ENCODE peak calls at places on chromosomes 3 and 15, in five cellular contexts. One of them, this sample, is unnamed.

GRCh38 chr3:21752749-21753347 is 1.8 kb upstream of the ZNF385D start:
- DNase-seq in Peyer's patch: no peak
- DNase-seq in aorta: no peak
- DNase-seq in IMR-90: peak
- DNase-seq in cardiac muscle cell: peak
- DNase-seq in this sample: no peak

GRCh38 chr15:101411085-101411484 is 78.4 kb downstream of the PCSK6 start:
- DNase-seq in Peyer's patch: no peak
- DNase-seq in aorta: no peak
- DNase-seq in IMR-90: no peak
- DNase-seq in cardiac muscle cell: no peak
- DNase-seq in this sample: no peak

GRCh38 chr3:21407743-21408142 is 343.3 kb downstream of the ZNF385D start:
- DNase-seq in Peyer's patch: no peak
- DNase-seq in aorta: no peak
- DNase-seq in IMR-90: no peak
- DNase-seq in cardiac muscle cell: no peak
- DNase-seq in this sample: no peak

GRCh38 chr15:81279621-81280051 is 44.3 kb downstream of the STARD5 start:
- DNase-seq in Peyer's patch: no peak
- DNase-seq in aorta: no peak
- DNase-seq in IMR-90: no peak
- DNase-seq in cardiac muscle cell: no peak
- DNase-seq in this sample: peak

GRCh38 chr3:160474416-160474838 is 24.8 kb upstream of the TRIM59 start:
- DNase-seq in Peyer's patch: no peak
- DNase-seq in aorta: no peak
- DNase-seq in IMR-90: peak
- DNase-seq in cardiac muscle cell: no peak
- DNase-seq in this sample: no peak

GRCh38 chr3:59818033-59818936 is 768.5 kb upstream of the CFAP20DC start:
- DNase-seq in Peyer's patch: peak
- DNase-seq in aorta: peak
- DNase-seq in IMR-90: peak
- DNase-seq in cardiac muscle cell: no peak
- DNase-seq in this sample: peak

GRCh38 chr3:141556034-141556433 is 69.2 kb downstream of the RASA2 start:
- DNase-seq in Peyer's patch: no peak
- DNase-seq in aorta: no peak
- DNase-seq in IMR-90: peak
- DNase-seq in cardiac muscle cell: no peak
- DNase-seq in this sample: no peak

GRCh38 chr3:52210550-52211046 is 12.6 kb downstream of the ALAS1 start:
- DNase-seq in Peyer's patch: no peak
- DNase-seq in aorta: no peak
- DNase-seq in IMR-90: peak
- DNase-seq in cardiac muscle cell: no peak
- DNase-seq in this sample: peak

GRCh38 chr15:50800715-50801114 is 35.2 kb upstream of the SPPL2A start:
- DNase-seq in Peyer's patch: no peak
- DNase-seq in aorta: no peak
- DNase-seq in IMR-90: no peak
- DNase-seq in cardiac muscle cell: no peak
- DNase-seq in this sample: no peak

GRCh38 chr3:8641472-8641871 is 3.1 kb downstream of the SSUH2 start:
- DNase-seq in Peyer's patch: no peak
- DNase-seq in aorta: no peak
- DNase-seq in IMR-90: no peak
- DNase-seq in cardiac muscle cell: no peak
- DNase-seq in this sample: no peak
- H3K27ac ChIP-seq in Peyer's patch: no peak
- H3K27ac ChIP-seq in aorta: no peak
- H3K27ac ChIP-seq in IMR-90: no peak
- H3K27ac ChIP-seq in cardiac muscle cell: no peak
- H3K27ac ChIP-seq in this sample: no peak

GRCh38 chr15:48644827-48645557 is 517 bp downstream of the FBN1 start:
- DNase-seq in Peyer's patch: peak
- DNase-seq in aorta: peak
- DNase-seq in IMR-90: peak
- DNase-seq in cardiac muscle cell: peak
- DNase-seq in this sample: peak
- H3K27ac ChIP-seq in Peyer's patch: peak
- H3K27ac ChIP-seq in aorta: peak
- H3K27ac ChIP-seq in IMR-90: peak
- H3K27ac ChIP-seq in cardiac muscle cell: no peak
- H3K27ac ChIP-seq in this sample: peak

GRCh38 chr15:40845511-40846284 is 1.9 kb downstream of the SPINT1 start:
- DNase-seq in Peyer's patch: peak
- DNase-seq in aorta: peak
- DNase-seq in IMR-90: no peak
- DNase-seq in cardiac muscle cell: no peak
- DNase-seq in this sample: no peak

GRCh38 chr15:40843183-40843884 is 514 bp upstream of the SPINT1 start:
- DNase-seq in Peyer's patch: no peak
- DNase-seq in aorta: peak
- DNase-seq in IMR-90: no peak
- DNase-seq in cardiac muscle cell: no peak
- DNase-seq in this sample: no peak

GRCh38 chr15:40845036-40845435 is 1.2 kb downstream of the SPINT1 start:
- DNase-seq in Peyer's patch: no peak
- DNase-seq in aorta: no peak
- DNase-seq in IMR-90: no peak
- DNase-seq in cardiac muscle cell: no peak
- DNase-seq in this sample: no peak

GRCh38 chr15:40843885-40844542 is at the start of gene SPINT1:
- DNase-seq in Peyer's patch: peak
- DNase-seq in aorta: peak
- DNase-seq in IMR-90: no peak
- DNase-seq in cardiac muscle cell: peak
- DNase-seq in this sample: no peak

DNA sequence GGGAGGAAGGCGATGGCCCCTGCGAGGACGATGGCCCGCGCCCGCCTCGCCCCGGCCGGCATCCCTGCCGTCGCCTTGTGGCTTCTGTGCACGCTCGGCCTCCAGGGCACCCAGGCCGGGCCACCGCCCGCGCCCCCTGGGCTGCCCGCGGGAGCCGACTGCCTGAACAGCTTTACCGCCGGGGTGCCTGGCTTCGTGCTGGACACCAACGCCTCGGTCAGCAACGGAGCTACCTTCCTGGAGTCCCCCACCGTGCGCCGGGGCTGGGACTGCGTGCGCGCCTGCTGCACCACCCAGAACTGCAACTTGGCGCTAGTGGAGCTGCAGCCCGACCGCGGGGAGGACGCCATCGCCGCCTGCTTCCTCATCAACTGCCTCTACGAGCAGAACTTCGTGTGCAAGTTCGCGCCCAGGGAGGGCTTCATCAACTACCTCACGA is 714 bp downstream of the SPINT1 start:
- DNase-seq in Peyer's patch: no peak
- DNase-seq in aorta: peak
- DNase-seq in IMR-90: no peak
- DNase-seq in cardiac muscle cell: no peak
- DNase-seq in this sample: peak
- H3K27ac ChIP-seq in Peyer's patch: peak
- H3K27ac ChIP-seq in aorta: no peak
- H3K27ac ChIP-seq in IMR-90: no peak
- H3K27ac ChIP-seq in cardiac muscle cell: no peak
- H3K27ac ChIP-seq in this sample: no peak

GRCh38 chr3:72482589-72483249 is 365.5 kb downstream of the SHQ1 start:
- DNase-seq in Peyer's patch: peak
- DNase-seq in aorta: peak
- DNase-seq in IMR-90: peak
- DNase-seq in cardiac muscle cell: peak
- DNase-seq in this sample: peak
- H3K27ac ChIP-seq in Peyer's patch: peak
- H3K27ac ChIP-seq in aorta: peak
- H3K27ac ChIP-seq in IMR-90: no peak
- H3K27ac ChIP-seq in cardiac muscle cell: peak
- H3K27ac ChIP-seq in this sample: peak

GRCh38 chr15:88447206-88447605 is 20.0 kb downstream of the MRPL46 start:
- DNase-seq in Peyer's patch: no peak
- DNase-seq in aorta: no peak
- DNase-seq in IMR-90: no peak
- DNase-seq in cardiac muscle cell: no peak
- DNase-seq in this sample: no peak

GRCh38 chr15:88448991-88449461 is 18.2 kb downstream of the MRPL46 start:
- DNase-seq in Peyer's patch: no peak
- DNase-seq in aorta: no peak
- DNase-seq in IMR-90: no peak
- DNase-seq in cardiac muscle cell: no peak
- DNase-seq in this sample: no peak

GRCh38 chr15:88447741-88448140 is 19.4 kb downstream of the MRPL46 start:
- DNase-seq in Peyer's patch: no peak
- DNase-seq in aorta: no peak
- DNase-seq in IMR-90: no peak
- DNase-seq in cardiac muscle cell: no peak
- DNase-seq in this sample: no peak

GRCh38 chr15:88450125-88450798 is 16.9 kb downstream of the MRPL46 start:
- DNase-seq in Peyer's patch: peak
- DNase-seq in aorta: peak
- DNase-seq in IMR-90: peak
- DNase-seq in cardiac muscle cell: peak
- DNase-seq in this sample: peak

DNA sequence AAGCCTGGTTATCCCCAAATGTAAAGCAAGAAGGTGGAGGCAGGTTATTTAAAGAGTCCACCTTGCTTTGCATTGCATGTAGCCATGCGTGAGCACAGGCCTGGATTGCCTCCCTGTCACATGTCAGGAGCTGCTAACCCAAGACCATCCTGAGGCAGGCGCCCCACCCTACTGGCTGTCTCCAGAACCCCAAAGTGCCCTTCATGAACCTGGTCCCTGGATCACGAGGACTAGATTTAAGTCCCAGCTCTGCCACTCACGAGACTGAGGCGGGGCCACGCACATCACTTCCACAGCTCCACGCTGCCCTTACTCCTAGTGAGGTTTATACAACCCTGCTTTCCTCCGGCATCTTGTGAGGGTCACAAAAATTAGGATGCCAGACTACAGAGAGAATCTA is 17.6 kb downstream of the MRPL46 start:
- DNase-seq in Peyer's patch: no peak
- DNase-seq in aorta: no peak
- DNase-seq in IMR-90: no peak
- DNase-seq in cardiac muscle cell: no peak
- DNase-seq in this sample: no peak
- H3K27ac ChIP-seq in Peyer's patch: no peak
- H3K27ac ChIP-seq in aorta: no peak
- H3K27ac ChIP-seq in IMR-90: no peak
- H3K27ac ChIP-seq in cardiac muscle cell: no peak
- H3K27ac ChIP-seq in this sample: no peak

GRCh38 chr3:53227993-53228885 is 27.6 kb downstream of the TKT start:
- DNase-seq in Peyer's patch: no peak
- DNase-seq in aorta: no peak
- DNase-seq in IMR-90: no peak
- DNase-seq in cardiac muscle cell: no peak
- DNase-seq in this sample: no peak
- H3K27ac ChIP-seq in Peyer's patch: no peak
- H3K27ac ChIP-seq in aorta: no peak
- H3K27ac ChIP-seq in IMR-90: no peak
- H3K27ac ChIP-seq in cardiac muscle cell: no peak
- H3K27ac ChIP-seq in this sample: no peak

This sample was measured in right lobe of liver.